ENCODE peak calls at places on chromosomes 4 and X, in five cellular contexts. J, D, Y, Q and I are unnamed samples.

GRCh38 chr4:174156239-174156826 is 127.1 kb downstream of the FBXO8 start:
- DNase-seq in J (no peak), D (peak), Y (no peak), Q (peak), I (peak)

GRCh38 chr4:77818667-77819408 is at the start of gene CNOT6L:
- DNase-seq in J (peak), D (peak), Y (peak), Q (peak), I (peak)

GRCh38 chr4:141548791-141549190 is 87.6 kb upstream of the IL15 start:
- DNase-seq in J (no peak), D (no peak), Y (no peak), Q (no peak), I (no peak)

GRCh38 chrX:22122510-22122909 is 90.4 kb downstream of the PHEX start:
- DNase-seq in J (no peak), D (peak), Y (peak), Q (no peak), I (no peak)

GRCh38 chr4:80173841-80174240 is 23.5 kb upstream of the PRDM8 start:
- DNase-seq in J (no peak), D (peak), Y (no peak), Q (no peak), I (no peak)

GRCh38 chr4:183721207-183722081 is 62.4 kb downstream of the TRAPPC11 start:
- DNase-seq in J (peak), D (peak), Y (no peak), Q (peak), I (peak)

GRCh38 chrX:34915463-34916225 is 27.0 kb upstream of the FAM47B start:
- DNase-seq in J (no peak), D (no peak), Y (no peak), Q (peak), I (no peak)

GRCh38 chr4:149835280-149835679 is 19.6 kb upstream of the IQCM start:
- DNase-seq in J (peak), D (no peak), Y (no peak), Q (no peak), I (no peak)

GRCh38 chr4:73660808-73661207 is 40.6 kb upstream of the RASSF6 start:
- DNase-seq in J (no peak), D (no peak), Y (no peak), Q (no peak), I (no peak)

GRCh38 chrX:110242371-110242770 is 75.5 kb downstream of the AMMECR1 start:
- DNase-seq in J (no peak), D (no peak), Y (no peak), Q (no peak), I (no peak)

GRCh38 chr4:124753941-124754581 is 41.5 kb upstream of the ANKRD50 start:
- DNase-seq in J (no peak), D (no peak), Y (no peak), Q (peak), I (no peak)

GRCh38 chr4:2731907-2732314 is 24.2 kb downstream of the TNIP2 start:
- DNase-seq in J (no peak), D (peak), Y (no peak), Q (no peak), I (no peak)

GRCh38 chr4:6504900-6505496 is 32.6 kb upstream of the PPP2R2C start:
- DNase-seq in J (no peak), D (peak), Y (no peak), Q (no peak), I (no peak)

GRCh38 chr4:132063829-132064228 is 1085.3 kb upstream of the PCDH10 start:
- DNase-seq in J (no peak), D (no peak), Y (no peak), Q (no peak), I (no peak)

GRCh38 chrX:1491851-1492349 is 39.2 kb upstream of the ASMTL start:
- DNase-seq in J (no peak), D (no peak), Y (no peak), Q (no peak), I (no peak)

GRCh38 chr4:59818656-59819055 is 1381.5 kb upstream of the ADGRL3 start:
- DNase-seq in J (no peak), D (no peak), Y (no peak), Q (no peak), I (no peak)

GRCh38 chr4:10163296-10163695 is 46.7 kb upstream of the WDR1 start:
- DNase-seq in J (no peak), D (no peak), Y (no peak), Q (no peak), I (no peak)

GRCh38 chr4:138242076-138242829 is at the start of gene SLC7A11:
- DNase-seq in J (peak), D (peak), Y (peak), Q (peak), I (peak)
- TF ChIP-seq CTCF in J (peak), D (no peak), Y (no peak), Q (no peak), I (no peak)

DNA sequence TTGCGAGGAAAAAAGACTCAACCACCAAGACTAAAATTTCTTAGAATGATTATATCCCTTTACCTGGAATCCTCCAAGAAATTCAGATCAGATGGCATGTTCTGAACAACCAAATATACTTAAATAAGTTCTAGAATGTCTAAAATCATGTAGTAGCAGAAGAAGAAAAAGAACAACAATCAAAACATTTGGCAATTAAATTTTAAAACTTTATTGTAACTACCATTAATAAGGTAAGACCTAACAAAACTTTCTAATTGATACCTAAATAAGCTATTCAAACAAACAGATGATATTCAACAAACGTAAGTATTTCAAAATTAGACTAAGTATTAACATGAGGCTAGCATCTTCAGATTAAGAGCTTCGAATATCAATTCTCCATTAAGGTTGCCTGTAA is 4.3 kb downstream of the THOC2 start:
- DNase-seq in J (no peak), D (no peak), Y (no peak), Q (no peak), I (no peak)
- H3K4me3 ChIP-seq in J (no peak), D (no peak), Y (no peak), Q (no peak), I (no peak)

DNA sequence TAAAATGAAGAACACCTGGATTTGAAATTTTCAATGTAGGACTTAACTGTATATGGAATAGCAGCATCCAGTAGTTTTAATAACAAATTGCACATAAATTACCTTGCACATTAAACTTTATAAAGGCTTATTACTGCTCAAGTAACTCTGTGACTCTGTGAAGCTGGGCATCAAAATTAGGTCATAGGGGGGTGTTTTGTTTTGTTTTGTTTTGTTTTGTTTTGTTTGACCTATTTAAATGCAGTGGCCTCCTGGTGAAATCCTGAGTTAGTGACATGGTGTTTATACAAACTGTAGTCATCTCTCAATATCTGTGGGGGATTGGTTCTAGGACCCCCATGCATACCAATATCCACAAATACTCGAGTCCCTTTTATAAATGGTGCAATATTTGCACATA is 51.9 kb upstream of the ADAD1 start:
- DNase-seq in J (no peak), D (no peak), Y (no peak), Q (no peak), I (no peak)
- TF ChIP-seq CTCF in J (no peak), D (no peak), Y (no peak), Q (no peak), I (no peak)

DNA sequence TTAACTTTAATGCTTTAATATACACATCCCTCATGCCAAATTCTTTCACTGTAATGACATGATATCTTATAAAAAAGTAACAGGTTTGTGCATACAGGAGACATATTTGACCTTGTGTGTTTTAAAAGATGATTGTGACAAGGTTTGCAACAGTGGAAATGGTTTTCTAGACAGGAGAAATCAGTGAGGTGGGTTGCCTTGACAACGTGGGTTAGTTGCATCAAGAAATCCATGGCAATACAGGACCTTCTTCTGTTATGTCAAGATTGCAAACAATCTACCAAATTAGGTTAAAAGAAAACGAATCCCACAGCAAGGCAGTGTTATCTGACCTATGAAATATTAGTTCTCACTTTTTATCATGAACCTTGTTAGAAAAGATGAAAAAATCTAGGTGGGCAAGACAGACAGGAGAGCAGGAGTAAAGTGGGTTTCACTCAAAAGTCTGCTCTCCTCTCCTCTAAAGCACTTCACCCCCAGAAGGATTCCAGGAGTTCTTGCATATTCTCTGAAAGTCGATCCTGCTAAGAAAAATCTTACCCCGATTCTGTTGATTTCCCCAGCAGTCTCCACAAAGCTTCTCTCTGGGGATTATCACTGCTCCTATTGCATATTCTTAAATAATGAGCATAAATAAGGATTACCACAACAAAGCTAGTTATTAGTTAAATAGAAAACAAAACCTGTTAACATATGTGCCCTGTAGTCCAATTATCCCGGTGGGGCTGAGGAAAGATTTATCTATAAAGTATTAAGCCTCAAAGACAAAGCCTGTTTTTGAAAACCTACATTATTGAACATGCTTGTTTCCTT is 70.9 kb downstream of the TMA16 start:
- DNase-seq in J (no peak), D (no peak), Y (no peak), Q (no peak), I (no peak)
- H3K4me3 ChIP-seq in J (no peak), D (no peak), Y (no peak), Q (no peak), I (no peak)

GRCh38 chr4:47704693-47705325 is 133.1 kb downstream of the CORIN start:
- DNase-seq in J (no peak), D (peak), Y (no peak), Q (peak), I (peak)
- TF ChIP-seq CTCF in J (no peak), D (peak), Y (no peak), Q (peak), I (peak)